ENCODE peak calls at places on chromosome 16, in nine cellular contexts. X is midbrain, J is NCI-H1694 treated with DMSO at 0.1 percent for 48 hours, N is T-helper 1 cell, H is ACHN, F is tibial artery, R is lung microvascular endothelial cell, U is HS-27A, E is C1 segment of cervical spinal cord. Y is an unnamed sample.

GRCh38 chr16:23434380-23434779 is 18.6 kb downstream of the COG7 start:
- DNase-seq in X (peak), J (peak), N (peak), H (peak), F (no peak), R (peak), U (no peak), E (no peak), Y (peak)

GRCh38 chr16:90046122-90046970 is 27.1 kb upstream of the DBNDD1 start:
- DNase-seq in X (no peak), J (peak), N (no peak), H (no peak), F (no peak), R (no peak), U (no peak), E (no peak), Y (no peak)

GRCh38 chr16:86984286-86984685 is 332.9 kb downstream of the C16orf95 start:
- DNase-seq in X (no peak), J (no peak), N (no peak), H (no peak), F (no peak), R (no peak), U (no peak), E (no peak), Y (no peak)

GRCh38 chr16:71283612-71284011 is 5.6 kb downstream of the CMTR2 start:
- DNase-seq in X (no peak), J (no peak), N (no peak), H (no peak), F (no peak), R (no peak), U (no peak), E (no peak), Y (no peak)

GRCh38 chr16:1261131-1261917 is 5.5 kb downstream of the TPSD1 start:
- DNase-seq in X (no peak), J (no peak), N (no peak), H (no peak), F (no peak), R (no peak), U (no peak), E (no peak), Y (no peak)

GRCh38 chr16:4882261-4882632 is 35.0 kb downstream of the UBN1 start:
- DNase-seq in X (no peak), J (no peak), N (no peak), H (peak), F (no peak), R (peak), U (no peak), E (no peak), Y (no peak)

GRCh38 chr16:67539691-67540635 is 11.3 kb downstream of the RIPOR1 start:
- DNase-seq in X (no peak), J (no peak), N (no peak), H (no peak), F (no peak), R (no peak), U (no peak), E (no peak), Y (no peak)

GRCh38 chr16:3094289-3095027 is 4.6 kb downstream of the ZSCAN10 start:
- DNase-seq in X (no peak), J (peak), N (peak), H (peak), F (no peak), R (peak), U (no peak), E (no peak), Y (no peak)

GRCh38 chr16:68367034-68367433 is 56.2 kb downstream of the PRMT7 start:
- DNase-seq in X (no peak), J (no peak), N (peak), H (peak), F (no peak), R (peak), U (no peak), E (no peak), Y (peak)

GRCh38 chr16:83137326-83137770 is 510.6 kb downstream of the CDH13 start:
- DNase-seq in X (peak), J (no peak), N (peak), H (peak), F (no peak), R (peak), U (peak), E (no peak), Y (no peak)

GRCh38 chr16:24538756-24539294 is 541 bp upstream of the RBBP6 start:
- DNase-seq in X (no peak), J (peak), N (no peak), H (no peak), F (no peak), R (no peak), U (no peak), E (no peak), Y (no peak)

GRCh38 chr16:324201-324450 is 28.4 kb downstream of the AXIN1 start:
- DNase-seq in X (no peak), J (no peak), N (no peak), H (no peak), F (no peak), R (no peak), U (no peak), E (no peak), Y (no peak)

GRCh38 chr16:22297871-22298733 is 893 bp downstream of the POLR3E start:
- DNase-seq in X (peak), J (peak), N (peak), H (peak), F (peak), R (peak), U (peak), E (peak), Y (peak)

GRCh38 chr16:26649646-26650045 is 417.1 kb upstream of the C16orf82 start:
- DNase-seq in X (no peak), J (no peak), N (no peak), H (no peak), F (no peak), R (no peak), U (no peak), E (no peak), Y (no peak)

GRCh38 chr16:4293822-4294457 is 21.1 kb upstream of the TFAP4 start:
- DNase-seq in X (peak), J (peak), N (no peak), H (no peak), F (peak), R (peak), U (no peak), E (peak), Y (peak)

GRCh38 chr16:77409311-77409710 is 25.5 kb downstream of the ADAMTS18 start:
- DNase-seq in X (no peak), J (no peak), N (no peak), H (no peak), F (no peak), R (no peak), U (no peak), E (no peak), Y (no peak)

GRCh38 chr16:75908718-75909117 is 182.4 kb upstream of the CPHXL start:
- DNase-seq in X (no peak), J (peak), N (no peak), H (no peak), F (no peak), R (no peak), U (no peak), E (no peak), Y (no peak)

GRCh38 chr16:1991135-1991551 is 1.4 kb downstream of the SYNGR3 start:
- DNase-seq in X (no peak), J (no peak), N (peak), H (no peak), F (no peak), R (no peak), U (no peak), E (no peak), Y (no peak)

GRCh38 chr16:87897563-87898505 is 28.5 kb upstream of the SLC7A5 start:
- DNase-seq in X (no peak), J (no peak), N (peak), H (no peak), F (no peak), R (peak), U (no peak), E (no peak), Y (no peak)

GRCh38 chr16:12341966-12342365 is 365.4 kb downstream of the SNX29 start:
- DNase-seq in X (no peak), J (no peak), N (no peak), H (no peak), F (no peak), R (peak), U (no peak), E (no peak), Y (no peak)

GRCh38 chr16:56281256-56281805 is 90.0 kb downstream of the GNAO1 start:
- DNase-seq in X (peak), J (no peak), N (no peak), H (peak), F (no peak), R (no peak), U (no peak), E (no peak), Y (peak)

GRCh38 chr16:87702325-87702811 is 63.4 kb downstream of the KLHDC4 start:
- DNase-seq in X (no peak), J (no peak), N (peak), H (peak), F (no peak), R (peak), U (no peak), E (no peak), Y (no peak)

GRCh38 chr16:2597560-2597902 is 59.7 kb downstream of the PDPK1 start:
- DNase-seq in X (no peak), J (no peak), N (no peak), H (no peak), F (no peak), R (no peak), U (no peak), E (no peak), Y (no peak)

GRCh38 chr16:49472598-49472997 is 99.0 kb downstream of the C16orf78 start:
- DNase-seq in X (no peak), J (peak), N (no peak), H (no peak), F (peak), R (no peak), U (no peak), E (no peak), Y (no peak)

GRCh38 chr16:4194661-4195060 is 47.2 kb downstream of the SRL start:
- DNase-seq in X (no peak), J (no peak), N (no peak), H (no peak), F (no peak), R (no peak), U (no peak), E (no peak), Y (no peak)

GRCh38 chr16:17258848-17259713 is 211.7 kb downstream of the XYLT1 start:
- DNase-seq in X (no peak), J (no peak), N (no peak), H (no peak), F (peak), R (no peak), U (no peak), E (no peak), Y (peak)

GRCh38 chr16:46828943-46829342 is 2.0 kb downstream of the C16orf87 start:
- DNase-seq in X (no peak), J (no peak), N (no peak), H (no peak), F (no peak), R (no peak), U (no peak), E (no peak), Y (no peak)

GRCh38 chr16:4370570-4371480 is 823 bp upstream of the VASN start:
- DNase-seq in X (peak), J (no peak), N (no peak), H (no peak), F (peak), R (no peak), U (no peak), E (peak), Y (no peak)

GRCh38 chr16:10942352-10943297 is at the start of gene DEXI:
- DNase-seq in X (peak), J (peak), N (peak), H (peak), F (peak), R (peak), U (peak), E (peak), Y (peak)

GRCh38 chr16:82033683-82034300 is 1.3 kb upstream of the HSD17B2 start:
- DNase-seq in X (no peak), J (no peak), N (no peak), H (no peak), F (no peak), R (peak), U (no peak), E (no peak), Y (no peak)

GRCh38 chr16:11916524-11917285 is 949 bp upstream of the GSPT1 start:
- DNase-seq in X (no peak), J (no peak), N (no peak), H (peak), F (no peak), R (peak), U (peak), E (no peak), Y (peak)

GRCh38 chr16:2428051-2428786 is 1.0 kb upstream of the CCNF start:
- DNase-seq in X (peak), J (no peak), N (no peak), H (peak), F (peak), R (peak), U (no peak), E (no peak), Y (peak)

GRCh38 chr16:12575288-12575687 is 228.4 kb downstream of the CPPED1 start:
- DNase-seq in X (no peak), J (no peak), N (no peak), H (no peak), F (no peak), R (no peak), U (no peak), E (no peak), Y (no peak)

GRCh38 chr16:54282202-54282922 is 4.2 kb downstream of the IRX3 start:
- DNase-seq in X (peak), J (no peak), N (no peak), H (no peak), F (no peak), R (peak), U (no peak), E (no peak), Y (peak)

Y was measured in A549.